ENCODE peak calls at places on chromosomes 12 and 14, in seven cellular contexts. One of them, this sample, is unnamed. For H3K9me3, the result is how much of the 10 kb centered on the place peaks cover.

GRCh38 chr12:25435431-25435830 is 117.7 kb downstream of the LMNTD1 start:
- DNase-seq in PC-9: no peak
- DNase-seq in psoas muscle: no peak
- DNase-seq in thoracic aorta: no peak
- DNase-seq in PC-3: no peak
- DNase-seq in heart left ventricle: no peak
- DNase-seq in mucosa of descending colon: no peak
- DNase-seq in this sample: no peak

GRCh38 chr12:88490425-88490824 is 89.8 kb downstream of the KITLG start:
- DNase-seq in psoas muscle: no peak
- DNase-seq in mucosa of descending colon: no peak
- DNase-seq in PC-9: no peak
- DNase-seq in PC-3: no peak
- DNase-seq in thoracic aorta: no peak
- DNase-seq in heart left ventricle: no peak
- DNase-seq in this sample: no peak

GRCh38 chr12:65999564-66000280 is 130.8 kb downstream of the LLPH start:
- DNase-seq in thoracic aorta: no peak
- DNase-seq in mucosa of descending colon: no peak
- DNase-seq in PC-3: peak
- DNase-seq in heart left ventricle: no peak
- DNase-seq in PC-9: peak
- DNase-seq in psoas muscle: no peak
- DNase-seq in this sample: no peak

GRCh38 chr12:31015215-31015614 is 58.4 kb upstream of the DDX11 start:
- DNase-seq in heart left ventricle: no peak
- DNase-seq in thoracic aorta: no peak
- DNase-seq in PC-3: no peak
- DNase-seq in PC-9: no peak
- DNase-seq in psoas muscle: no peak
- DNase-seq in mucosa of descending colon: no peak
- DNase-seq in this sample: no peak

GRCh38 chr14:60025586-60025985 is 66.1 kb upstream of the PCNX4 start:
- DNase-seq in psoas muscle: no peak
- DNase-seq in heart left ventricle: no peak
- DNase-seq in mucosa of descending colon: no peak
- DNase-seq in PC-9: no peak
- DNase-seq in thoracic aorta: no peak
- DNase-seq in PC-3: no peak
- DNase-seq in this sample: no peak

GRCh38 chr12:42130670-42131402 is 13.8 kb downstream of the GXYLT1 start:
- DNase-seq in PC-9: peak
- DNase-seq in psoas muscle: peak
- DNase-seq in PC-3: peak
- DNase-seq in heart left ventricle: peak
- DNase-seq in mucosa of descending colon: no peak
- DNase-seq in thoracic aorta: no peak
- DNase-seq in this sample: peak

GRCh38 chr12:95838125-95838524 is 20.6 kb upstream of the SNRPF start:
- DNase-seq in PC-9: peak
- DNase-seq in PC-3: peak
- DNase-seq in mucosa of descending colon: peak
- DNase-seq in heart left ventricle: no peak
- DNase-seq in thoracic aorta: no peak
- DNase-seq in psoas muscle: no peak
- DNase-seq in this sample: no peak

GRCh38 chr14:94011795-94012194 is 14.3 kb upstream of the OTUB2 start:
- DNase-seq in mucosa of descending colon: no peak
- DNase-seq in heart left ventricle: no peak
- DNase-seq in thoracic aorta: no peak
- DNase-seq in PC-3: no peak
- DNase-seq in psoas muscle: no peak
- DNase-seq in PC-9: no peak
- DNase-seq in this sample: no peak

GRCh38 chr12:82505150-82505549 is 146.8 kb downstream of the METTL25 start:
- DNase-seq in thoracic aorta: no peak
- DNase-seq in heart left ventricle: no peak
- DNase-seq in mucosa of descending colon: no peak
- DNase-seq in PC-3: no peak
- DNase-seq in PC-9: no peak
- DNase-seq in psoas muscle: no peak
- DNase-seq in this sample: no peak

GRCh38 chr12:53055471-53056266 is 5.8 kb downstream of the TNS2 start:
- DNase-seq in PC-3: no peak
- DNase-seq in psoas muscle: peak
- DNase-seq in PC-9: no peak
- DNase-seq in thoracic aorta: no peak
- DNase-seq in heart left ventricle: no peak
- DNase-seq in mucosa of descending colon: no peak
- DNase-seq in this sample: peak

GRCh38 chr12:116599285-116600122 is 40.3 kb downstream of the MAP1LC3B2 start:
- DNase-seq in heart left ventricle: peak
- DNase-seq in PC-3: peak
- DNase-seq in PC-9: peak
- DNase-seq in psoas muscle: peak
- DNase-seq in mucosa of descending colon: peak
- DNase-seq in thoracic aorta: peak
- DNase-seq in this sample: peak
- TF ChIP-seq CTCF in heart left ventricle: peak
- TF ChIP-seq CTCF in PC-3: peak
- TF ChIP-seq CTCF in PC-9: peak
- TF ChIP-seq CTCF in psoas muscle: peak
- TF ChIP-seq CTCF in mucosa of descending colon: peak
- TF ChIP-seq CTCF in thoracic aorta: peak
- TF ChIP-seq CTCF in this sample: peak

DNA sequence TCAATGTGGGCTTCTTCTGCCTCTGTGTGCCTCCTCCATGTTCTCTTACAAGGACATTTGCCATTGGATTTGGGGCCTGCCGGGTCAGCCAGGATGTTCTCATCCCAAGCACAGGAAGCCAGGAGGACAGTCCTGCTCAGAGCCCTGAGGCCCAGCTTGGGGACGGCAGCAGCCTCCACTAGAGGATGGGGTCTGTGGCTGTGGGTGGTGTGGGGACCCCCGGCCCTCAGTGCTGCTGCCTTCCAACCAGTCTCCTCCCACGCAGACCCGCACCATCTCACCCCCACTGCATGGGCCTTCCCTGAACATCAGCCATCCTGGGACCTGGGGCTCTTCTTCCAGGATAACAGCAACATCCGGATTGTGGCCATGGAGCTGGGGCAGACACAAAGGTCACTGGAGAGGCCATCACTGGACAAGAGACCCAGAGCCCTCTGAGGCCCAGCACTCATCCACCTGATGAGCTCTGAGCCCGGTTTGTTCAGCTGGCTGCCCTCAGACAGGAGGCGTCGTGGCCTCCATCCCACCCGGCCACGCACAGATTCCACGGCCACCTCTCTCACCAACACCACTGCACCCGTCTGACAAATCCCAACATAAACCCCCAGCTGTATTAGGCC is 56.5 kb upstream of the C14orf180 start:
- DNase-seq in heart left ventricle: no peak
- DNase-seq in thoracic aorta: no peak
- DNase-seq in PC-3: no peak
- DNase-seq in PC-9: no peak
- DNase-seq in mucosa of descending colon: no peak
- DNase-seq in psoas muscle: no peak
- DNase-seq in this sample: no peak
- H3K9me3 ChIP-seq in heart left ventricle: under half
- H3K9me3 ChIP-seq in thoracic aorta: under half
- H3K9me3 ChIP-seq in PC-3: under half
- H3K9me3 ChIP-seq in PC-9: under half
- H3K9me3 ChIP-seq in mucosa of descending colon: under half
- H3K9me3 ChIP-seq in psoas muscle: under half
- H3K9me3 ChIP-seq in this sample: under half

DNA sequence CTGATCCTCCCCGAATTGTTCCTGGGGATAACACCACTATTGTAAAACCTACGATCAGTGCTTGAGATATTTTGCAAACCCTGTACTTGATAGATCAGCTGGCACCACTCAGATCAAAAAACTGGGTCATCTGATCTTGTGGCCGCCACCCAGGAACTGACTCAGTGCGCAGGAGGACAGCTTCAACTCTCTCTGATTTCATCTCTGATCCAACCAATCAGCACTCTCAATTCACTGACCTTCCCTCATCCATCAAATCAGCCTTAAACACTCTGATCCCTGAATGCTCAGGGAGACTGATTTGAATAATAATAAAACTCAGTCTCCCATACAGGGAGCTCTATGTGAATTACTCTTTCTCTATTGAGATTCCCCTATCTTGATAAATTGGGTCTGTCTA is 4.2 kb upstream of the XPOT start:
- DNase-seq in thoracic aorta: no peak
- DNase-seq in heart left ventricle: no peak
- DNase-seq in PC-3: no peak
- DNase-seq in PC-9: no peak
- DNase-seq in mucosa of descending colon: no peak
- DNase-seq in psoas muscle: no peak
- DNase-seq in this sample: no peak
- H3K4me3 ChIP-seq in thoracic aorta: no peak
- H3K4me3 ChIP-seq in heart left ventricle: no peak
- H3K4me3 ChIP-seq in PC-3: no peak
- H3K4me3 ChIP-seq in PC-9: no peak
- H3K4me3 ChIP-seq in mucosa of descending colon: no peak
- H3K4me3 ChIP-seq in psoas muscle: no peak
- H3K4me3 ChIP-seq in this sample: no peak

GRCh38 chr14:66910306-66910705 is 278.9 kb upstream of the GARIN2 start:
- DNase-seq in heart left ventricle: no peak
- DNase-seq in PC-9: no peak
- DNase-seq in mucosa of descending colon: no peak
- DNase-seq in thoracic aorta: no peak
- DNase-seq in PC-3: peak
- DNase-seq in psoas muscle: no peak
- DNase-seq in this sample: no peak
- TF ChIP-seq CTCF in heart left ventricle: no peak
- TF ChIP-seq CTCF in PC-9: no peak
- TF ChIP-seq CTCF in mucosa of descending colon: no peak
- TF ChIP-seq CTCF in thoracic aorta: no peak
- TF ChIP-seq CTCF in PC-3: no peak
- TF ChIP-seq CTCF in psoas muscle: no peak
- TF ChIP-seq CTCF in this sample: no peak

GRCh38 chr14:106490442-106490841 is 964.1 kb downstream of the TMEM121 start:
- DNase-seq in PC-3: no peak
- DNase-seq in psoas muscle: no peak
- DNase-seq in heart left ventricle: no peak
- DNase-seq in thoracic aorta: no peak
- DNase-seq in PC-9: no peak
- DNase-seq in mucosa of descending colon: no peak
- DNase-seq in this sample: no peak
- H3K9me3 ChIP-seq in PC-3: under half
- H3K9me3 ChIP-seq in psoas muscle: under half
- H3K9me3 ChIP-seq in heart left ventricle: under half
- H3K9me3 ChIP-seq in thoracic aorta: under half
- H3K9me3 ChIP-seq in PC-9: under half
- H3K9me3 ChIP-seq in mucosa of descending colon: under half
- H3K9me3 ChIP-seq in this sample: under half

GRCh38 chr12:64612843-64613242 is 2.5 kb downstream of the RASSF3 start:
- DNase-seq in psoas muscle: no peak
- DNase-seq in mucosa of descending colon: no peak
- DNase-seq in heart left ventricle: no peak
- DNase-seq in PC-9: no peak
- DNase-seq in PC-3: no peak
- DNase-seq in thoracic aorta: no peak
- DNase-seq in this sample: no peak
- H3K4me3 ChIP-seq in psoas muscle: peak
- H3K4me3 ChIP-seq in mucosa of descending colon: no peak
- H3K4me3 ChIP-seq in heart left ventricle: no peak
- H3K4me3 ChIP-seq in PC-9: peak
- H3K4me3 ChIP-seq in PC-3: peak
- H3K4me3 ChIP-seq in thoracic aorta: peak
- H3K4me3 ChIP-seq in this sample: no peak

GRCh38 chr14:80865565-80865964 is 76.0 kb downstream of the CEP128 start:
- DNase-seq in psoas muscle: no peak
- DNase-seq in PC-9: no peak
- DNase-seq in PC-3: no peak
- DNase-seq in mucosa of descending colon: no peak
- DNase-seq in heart left ventricle: no peak
- DNase-seq in thoracic aorta: no peak
- DNase-seq in this sample: no peak

GRCh38 chr14:80867798-80868197 is 73.7 kb downstream of the CEP128 start:
- DNase-seq in PC-3: no peak
- DNase-seq in PC-9: no peak
- DNase-seq in psoas muscle: no peak
- DNase-seq in thoracic aorta: no peak
- DNase-seq in mucosa of descending colon: no peak
- DNase-seq in heart left ventricle: no peak
- DNase-seq in this sample: no peak

GRCh38 chr14:80867091-80867490 is 74.4 kb downstream of the CEP128 start:
- DNase-seq in thoracic aorta: no peak
- DNase-seq in PC-3: peak
- DNase-seq in mucosa of descending colon: no peak
- DNase-seq in psoas muscle: no peak
- DNase-seq in heart left ventricle: no peak
- DNase-seq in PC-9: no peak
- DNase-seq in this sample: no peak

DNA sequence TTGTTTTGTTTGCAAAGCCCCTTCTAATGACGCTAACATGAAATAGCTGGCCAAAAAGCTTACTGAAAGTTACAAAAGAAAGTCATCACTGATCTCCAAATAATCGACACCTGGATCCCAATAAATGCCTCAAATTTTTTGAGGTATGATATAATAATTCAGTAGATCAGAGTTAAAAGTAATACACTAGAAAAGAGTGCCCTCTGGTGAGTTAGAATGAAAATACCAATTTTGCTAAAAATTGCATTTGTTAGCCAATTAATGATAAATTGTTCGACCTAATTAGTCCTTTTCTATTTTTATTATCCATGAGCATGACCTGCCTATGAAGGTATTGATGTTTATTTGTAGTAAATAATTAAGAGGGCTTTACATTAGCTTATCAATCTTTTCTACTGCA is 78.6 kb downstream of the CEP128 start:
- DNase-seq in heart left ventricle: no peak
- DNase-seq in mucosa of descending colon: no peak
- DNase-seq in thoracic aorta: no peak
- DNase-seq in PC-3: peak
- DNase-seq in psoas muscle: no peak
- DNase-seq in PC-9: no peak
- DNase-seq in this sample: no peak
- TF ChIP-seq CTCF in heart left ventricle: no peak
- TF ChIP-seq CTCF in mucosa of descending colon: no peak
- TF ChIP-seq CTCF in thoracic aorta: no peak
- TF ChIP-seq CTCF in PC-3: peak
- TF ChIP-seq CTCF in psoas muscle: no peak
- TF ChIP-seq CTCF in PC-9: peak
- TF ChIP-seq CTCF in this sample: no peak